ENCODE peak calls at places on chromosomes 16 and 17, in five cellular contexts. One of them, this sample, is unnamed.

GRCh38 chr16:85402910-85403692 is 210.0 kb upstream of the GSE1 start:
- DNase-seq in cardiac fibroblast: peak
- DNase-seq in heart left ventricle: peak
- DNase-seq in uterus: peak
- DNase-seq in brain microvascular endothelial cell: peak
- DNase-seq in this sample: no peak

GRCh38 chr17:73654241-73654640 is 10.0 kb upstream of the SDK2 start:
- DNase-seq in cardiac fibroblast: no peak
- DNase-seq in heart left ventricle: no peak
- DNase-seq in uterus: no peak
- DNase-seq in brain microvascular endothelial cell: no peak
- DNase-seq in this sample: no peak

GRCh38 chr17:63626551-63627228 is 4.5 kb downstream of the MAP3K3 start:
- DNase-seq in cardiac fibroblast: peak
- DNase-seq in heart left ventricle: no peak
- DNase-seq in uterus: no peak
- DNase-seq in brain microvascular endothelial cell: no peak
- DNase-seq in this sample: no peak

GRCh38 chr16:86490859-86491642 is 19.3 kb upstream of the FOXF1 start:
- DNase-seq in cardiac fibroblast: no peak
- DNase-seq in heart left ventricle: no peak
- DNase-seq in uterus: no peak
- DNase-seq in brain microvascular endothelial cell: no peak
- DNase-seq in this sample: no peak

GRCh38 chr16:67199808-67200198 is 872 bp downstream of the ELMO3 start:
- DNase-seq in cardiac fibroblast: no peak
- DNase-seq in heart left ventricle: no peak
- DNase-seq in uterus: no peak
- DNase-seq in brain microvascular endothelial cell: no peak
- DNase-seq in this sample: no peak

GRCh38 chr17:13638855-13639458 is 37.2 kb upstream of the HS3ST3A1 start:
- DNase-seq in cardiac fibroblast: peak
- DNase-seq in heart left ventricle: no peak
- DNase-seq in uterus: no peak
- DNase-seq in brain microvascular endothelial cell: no peak
- DNase-seq in this sample: no peak

GRCh38 chr17:50564916-50565315 is 4.4 kb downstream of the CACNA1G start:
- DNase-seq in cardiac fibroblast: peak
- DNase-seq in heart left ventricle: peak
- DNase-seq in uterus: peak
- DNase-seq in brain microvascular endothelial cell: peak
- DNase-seq in this sample: no peak

GRCh38 chr16:47477680-47478079 is 16.5 kb downstream of the PHKB start:
- DNase-seq in cardiac fibroblast: peak
- DNase-seq in heart left ventricle: no peak
- DNase-seq in uterus: no peak
- DNase-seq in brain microvascular endothelial cell: no peak
- DNase-seq in this sample: no peak

GRCh38 chr16:58336332-58337089 is 41.7 kb upstream of the PRSS54 start:
- DNase-seq in cardiac fibroblast: peak
- DNase-seq in heart left ventricle: peak
- DNase-seq in uterus: peak
- DNase-seq in brain microvascular endothelial cell: peak
- DNase-seq in this sample: peak

GRCh38 chr16:3963203-3963602 is 82.7 kb upstream of the CREBBP start:
- DNase-seq in cardiac fibroblast: no peak
- DNase-seq in heart left ventricle: no peak
- DNase-seq in uterus: no peak
- DNase-seq in brain microvascular endothelial cell: no peak
- DNase-seq in this sample: no peak

GRCh38 chr16:72112906-72113615 is 19.4 kb downstream of the DHX38 start:
- DNase-seq in cardiac fibroblast: no peak
- DNase-seq in heart left ventricle: no peak
- DNase-seq in uterus: no peak
- DNase-seq in brain microvascular endothelial cell: no peak
- DNase-seq in this sample: no peak

GRCh38 chr16:82384017-82384416 is 214.0 kb upstream of the MPHOSPH6 start:
- DNase-seq in cardiac fibroblast: no peak
- DNase-seq in heart left ventricle: no peak
- DNase-seq in uterus: no peak
- DNase-seq in brain microvascular endothelial cell: no peak
- DNase-seq in this sample: no peak

GRCh38 chr17:80101160-80101945 is at the start of gene GAA:
- DNase-seq in cardiac fibroblast: peak
- DNase-seq in heart left ventricle: peak
- DNase-seq in uterus: peak
- DNase-seq in brain microvascular endothelial cell: peak
- DNase-seq in this sample: no peak

DNA sequence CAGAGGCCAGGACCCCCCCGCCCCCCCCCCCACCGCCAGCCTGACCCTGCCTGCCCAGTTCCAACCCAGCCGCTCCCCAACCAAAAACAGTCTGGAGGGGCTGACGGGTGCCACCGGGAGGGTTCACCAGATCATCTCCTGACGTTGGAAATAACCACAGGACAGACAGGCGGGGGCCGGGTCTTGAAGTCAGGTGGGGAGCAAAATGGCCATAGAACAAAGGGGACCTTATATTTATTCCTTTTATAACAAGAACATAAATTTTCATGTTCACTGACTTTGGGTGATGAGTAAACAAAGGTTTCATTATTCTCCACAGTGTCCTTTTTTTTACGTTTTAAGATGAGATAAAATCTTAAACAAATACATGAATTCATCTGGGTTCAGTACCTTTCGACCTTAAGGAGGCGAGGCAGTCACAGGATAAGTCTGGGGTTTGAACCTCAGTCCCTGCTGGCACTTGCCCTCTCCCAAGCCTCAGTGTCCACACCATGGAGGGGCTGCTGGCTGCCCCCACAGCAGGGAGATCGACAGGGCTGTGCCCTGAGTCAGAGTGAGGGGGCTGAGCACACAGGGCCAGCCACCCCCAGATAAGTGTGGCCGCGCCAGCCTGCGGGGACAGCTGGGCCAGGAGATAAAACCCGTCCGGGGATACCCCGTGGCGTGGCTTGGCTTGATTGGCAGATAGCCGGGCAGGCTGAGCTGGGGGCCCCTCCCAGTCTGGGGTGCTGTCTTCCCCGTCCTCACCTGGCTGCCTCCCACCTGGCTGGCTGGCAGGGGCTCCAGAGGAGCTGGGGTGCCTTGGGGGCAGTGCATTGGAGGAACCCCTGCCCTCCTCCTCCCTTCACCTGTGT is 15.0 kb downstream of the SLC7A5 start:
- DNase-seq in cardiac fibroblast: peak
- DNase-seq in heart left ventricle: no peak
- DNase-seq in uterus: no peak
- DNase-seq in brain microvascular endothelial cell: no peak
- DNase-seq in this sample: no peak
- TF ChIP-seq CTCF in cardiac fibroblast: no peak
- TF ChIP-seq CTCF in heart left ventricle: no peak
- TF ChIP-seq CTCF in uterus: no peak
- TF ChIP-seq CTCF in brain microvascular endothelial cell: no peak
- TF ChIP-seq CTCF in this sample: no peak

GRCh38 chr17:29138991-29139682 is 41.1 kb downstream of the MYO18A start:
- DNase-seq in cardiac fibroblast: no peak
- DNase-seq in heart left ventricle: peak
- DNase-seq in uterus: peak
- DNase-seq in brain microvascular endothelial cell: no peak
- DNase-seq in this sample: no peak
- H3K4me3 ChIP-seq in cardiac fibroblast: no peak
- H3K4me3 ChIP-seq in heart left ventricle: peak
- H3K4me3 ChIP-seq in uterus: peak
- H3K4me3 ChIP-seq in brain microvascular endothelial cell: no peak
- H3K4me3 ChIP-seq in this sample: no peak

GRCh38 chr17:82571855-82572254 is 52.3 kb downstream of the FOXK2 start:
- DNase-seq in cardiac fibroblast: no peak
- DNase-seq in heart left ventricle: no peak
- DNase-seq in uterus: no peak
- DNase-seq in brain microvascular endothelial cell: no peak
- DNase-seq in this sample: no peak
- TF ChIP-seq CTCF in cardiac fibroblast: no peak
- TF ChIP-seq CTCF in heart left ventricle: no peak
- TF ChIP-seq CTCF in uterus: no peak
- TF ChIP-seq CTCF in brain microvascular endothelial cell: no peak
- TF ChIP-seq CTCF in this sample: no peak

GRCh38 chr17:76536511-76537287 is 810 bp downstream of the CYGB start:
- DNase-seq in cardiac fibroblast: no peak
- DNase-seq in heart left ventricle: peak
- DNase-seq in uterus: no peak
- DNase-seq in brain microvascular endothelial cell: no peak
- DNase-seq in this sample: no peak
- H3K4me3 ChIP-seq in cardiac fibroblast: peak
- H3K4me3 ChIP-seq in heart left ventricle: peak
- H3K4me3 ChIP-seq in uterus: peak
- H3K4me3 ChIP-seq in brain microvascular endothelial cell: peak
- H3K4me3 ChIP-seq in this sample: peak

GRCh38 chr17:34527908-34528470 is 51.4 kb upstream of the TMEM132E start:
- DNase-seq in cardiac fibroblast: no peak
- DNase-seq in heart left ventricle: no peak
- DNase-seq in uterus: no peak
- DNase-seq in brain microvascular endothelial cell: no peak
- DNase-seq in this sample: no peak
- TF ChIP-seq CTCF in cardiac fibroblast: no peak
- TF ChIP-seq CTCF in heart left ventricle: no peak
- TF ChIP-seq CTCF in uterus: no peak
- TF ChIP-seq CTCF in brain microvascular endothelial cell: no peak
- TF ChIP-seq CTCF in this sample: no peak

GRCh38 chr17:43778337-43779144 is at the start of gene DUSP3:
- DNase-seq in cardiac fibroblast: peak
- DNase-seq in heart left ventricle: peak
- DNase-seq in uterus: peak
- DNase-seq in brain microvascular endothelial cell: peak
- DNase-seq in this sample: peak

GRCh38 chr17:43772877-43773648 is 5.7 kb downstream of the DUSP3 start:
- DNase-seq in cardiac fibroblast: no peak
- DNase-seq in heart left ventricle: no peak
- DNase-seq in uterus: no peak
- DNase-seq in brain microvascular endothelial cell: no peak
- DNase-seq in this sample: no peak

GRCh38 chr17:43771463-43771862 is 7.3 kb downstream of the DUSP3 start:
- DNase-seq in cardiac fibroblast: no peak
- DNase-seq in heart left ventricle: no peak
- DNase-seq in uterus: no peak
- DNase-seq in brain microvascular endothelial cell: no peak
- DNase-seq in this sample: no peak

GRCh38 chr17:43769859-43770258 is 8.9 kb downstream of the DUSP3 start:
- DNase-seq in cardiac fibroblast: no peak
- DNase-seq in heart left ventricle: no peak
- DNase-seq in uterus: no peak
- DNase-seq in brain microvascular endothelial cell: no peak
- DNase-seq in this sample: no peak

GRCh38 chr17:43774304-43775250 is 4.2 kb downstream of the DUSP3 start:
- DNase-seq in cardiac fibroblast: no peak
- DNase-seq in heart left ventricle: no peak
- DNase-seq in uterus: no peak
- DNase-seq in brain microvascular endothelial cell: no peak
- DNase-seq in this sample: no peak
- H3K4me3 ChIP-seq in cardiac fibroblast: no peak
- H3K4me3 ChIP-seq in heart left ventricle: no peak
- H3K4me3 ChIP-seq in uterus: no peak
- H3K4me3 ChIP-seq in brain microvascular endothelial cell: no peak
- H3K4me3 ChIP-seq in this sample: no peak

This sample was measured in kidney epithelial cell.